ENCODE peak calls at places on chromosomes 12 and 14, in five cellular contexts. M, W, T, Y and S are unnamed samples.

GRCh38 chr14:103735439-103735814 is 19.8 kb downstream of the ZFYVE21 start:
- DNase-seq in W (no peak), Y (no peak), M (no peak), T (peak), S (no peak)

GRCh38 chr12:108418162-108418561 is 79.1 kb upstream of the CMKLR1 start:
- DNase-seq in W (no peak), Y (no peak), T (no peak), M (no peak), S (no peak)

GRCh38 chr14:59321184-59321952 is 132.9 kb downstream of the DAAM1 start:
- DNase-seq in Y (no peak), T (no peak), M (no peak), W (no peak), S (no peak)

GRCh38 chr12:98355322-98355721 is 160.1 kb upstream of the TMPO start:
- DNase-seq in T (no peak), M (no peak), Y (no peak), W (no peak), S (no peak)

GRCh38 chr12:98743362-98743953 is 98.4 kb downstream of the APAF1 start:
- DNase-seq in T (no peak), W (no peak), M (no peak), Y (no peak), S (no peak)

GRCh38 chr12:52334185-52334584 is 13.0 kb upstream of the KRT83 start:
- DNase-seq in M (no peak), T (no peak), W (no peak), Y (no peak), S (no peak)

GRCh38 chr12:62533755-62534107 is 67.1 kb downstream of the MON2 start:
- DNase-seq in Y (no peak), M (no peak), T (no peak), W (no peak), S (no peak)

GRCh38 chr12:127149226-127149964 is 1117.6 kb upstream of the TMEM132C start:
- DNase-seq in T (no peak), W (no peak), Y (no peak), M (no peak), S (no peak)

GRCh38 chr14:38536376-38537038 is 280.6 kb upstream of the CLEC14A start:
- DNase-seq in Y (no peak), T (no peak), W (no peak), M (no peak), S (no peak)

DNA sequence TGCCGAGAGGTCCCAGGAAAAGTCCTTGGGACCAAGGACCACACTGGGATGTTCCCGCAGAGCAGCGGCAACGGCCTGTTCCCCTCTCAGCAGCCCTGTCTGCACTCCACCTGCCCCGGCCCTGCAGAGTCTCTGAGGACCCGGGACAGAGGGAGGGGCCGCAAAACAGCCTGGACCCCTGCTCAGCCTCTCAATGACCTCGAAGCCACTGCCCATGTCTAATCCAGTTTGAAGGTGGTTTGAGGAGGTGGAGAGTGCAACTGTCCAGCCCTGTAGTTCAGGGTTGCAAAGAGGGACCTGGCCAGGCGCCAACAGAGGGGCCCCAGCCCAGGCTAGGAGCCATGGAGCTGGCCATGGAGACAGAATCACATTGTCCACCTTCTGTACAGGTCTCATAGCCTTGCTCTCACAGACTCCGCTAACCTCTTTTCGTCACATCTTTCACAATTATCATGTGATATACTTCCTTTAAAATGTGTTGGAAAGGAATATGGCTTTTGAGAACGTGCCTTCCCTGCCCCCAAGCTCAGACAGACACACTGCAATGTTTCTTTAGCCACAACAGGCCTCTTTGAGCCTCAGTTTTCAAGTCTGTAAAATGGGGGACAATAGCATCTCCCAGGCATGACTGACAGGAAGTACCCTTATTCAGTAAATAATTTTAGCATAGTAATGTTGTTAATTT is 49.3 kb downstream of the ACTN1 start:
- DNase-seq in W (no peak), Y (no peak), M (no peak), T (no peak), S (no peak)
- TF ChIP-seq CTCF in W (no peak), Y (no peak), M (no peak), T (no peak), S (no peak)

GRCh38 chr14:23566112-23566781 is 1.3 kb downstream of the AP1G2 start:
- DNase-seq in T (no peak), Y (no peak), M (no peak), W (no peak), S (no peak)

GRCh38 chr14:23567186-23568020 is at the start of gene AP1G2:
- DNase-seq in Y (peak), T (peak), W (peak), M (peak), S (peak)

GRCh38 chr14:23568021-23568599 is 519 bp upstream of the AP1G2 start:
- DNase-seq in W (no peak), M (no peak), Y (no peak), T (peak), S (no peak)

GRCh38 chr14:23565626-23566025 is 2.0 kb downstream of the AP1G2 start:
- DNase-seq in M (no peak), Y (no peak), T (no peak), W (no peak), S (no peak)

GRCh38 chr14:23566782-23567185 is 807 bp downstream of the AP1G2 start:
- DNase-seq in M (no peak), Y (no peak), T (no peak), W (no peak), S (no peak)
- TF ChIP-seq CTCF in M (no peak), Y (peak), T (no peak), W (no peak), S (no peak)

DNA sequence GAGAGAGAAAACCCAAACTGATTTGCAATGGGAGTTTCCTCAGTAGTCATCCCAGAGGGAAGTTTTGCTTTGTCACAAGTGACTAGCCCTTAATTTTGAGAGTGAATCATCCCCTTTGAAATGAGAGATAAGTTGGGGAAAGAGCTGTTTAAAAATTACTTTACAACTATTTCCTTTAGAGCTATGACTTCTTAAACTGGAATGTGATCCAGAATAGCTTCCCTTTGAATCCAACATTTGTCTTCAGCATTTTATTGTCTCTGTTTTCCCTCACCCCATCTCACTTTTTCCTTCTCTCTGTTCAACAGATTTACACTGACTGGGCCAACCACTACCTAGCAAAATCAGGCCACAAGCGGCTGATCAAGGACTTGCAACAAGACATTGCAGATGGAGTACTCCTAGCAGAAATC is 109.3 kb downstream of the NAV3 start:
- DNase-seq in T (no peak), Y (no peak), M (no peak), W (no peak), S (no peak)
- TF ChIP-seq CTCF in T (no peak), Y (no peak), M (no peak), W (no peak), S (no peak)

GRCh38 chr12:109797905-109798669 is 35.1 kb downstream of the TRPV4 start:
- DNase-seq in W (no peak), M (no peak), T (no peak), Y (no peak), S (no peak)
- TF ChIP-seq CTCF in W (peak), M (no peak), T (no peak), Y (peak), S (no peak)

DNA sequence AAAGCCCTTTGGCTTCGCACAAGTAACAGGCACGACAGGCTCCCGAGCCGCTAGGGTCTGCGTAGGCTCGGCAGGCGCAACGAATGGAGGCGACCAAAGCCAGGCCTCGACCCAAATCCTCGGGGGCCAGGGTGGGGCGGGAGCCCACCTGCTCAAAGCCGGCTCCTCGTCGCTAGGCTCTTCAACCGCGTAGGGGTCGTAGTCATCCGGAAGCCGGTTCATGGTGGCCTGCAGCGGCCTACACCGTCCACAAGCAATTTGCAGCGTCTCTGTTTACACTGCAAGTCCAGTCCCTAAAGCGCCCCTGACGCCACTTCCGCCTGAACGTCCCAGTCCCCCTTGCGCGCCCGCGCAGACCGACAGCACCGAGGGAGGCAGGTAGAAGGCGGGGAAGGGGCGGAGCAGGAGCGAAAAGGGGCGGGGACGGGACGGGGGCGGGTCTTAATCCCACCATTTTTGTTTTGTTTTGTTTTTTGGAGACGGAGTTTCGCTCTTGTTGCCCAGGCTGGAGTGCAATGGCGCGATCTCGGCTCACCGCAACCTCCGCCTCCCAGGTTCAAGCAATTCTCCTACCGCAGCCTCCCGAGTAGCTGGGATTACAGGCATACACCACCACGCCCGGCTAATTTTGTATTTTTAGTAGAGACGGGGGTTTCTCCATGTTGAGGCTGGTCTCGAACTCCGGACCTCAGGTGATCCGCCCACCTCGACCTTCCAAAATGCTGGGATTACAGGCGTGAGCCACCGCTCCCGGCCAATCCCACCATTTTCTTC is at the start of gene EAPP:
- DNase-seq in W (peak), M (no peak), T (peak), Y (peak), S (peak)
- TF ChIP-seq CTCF in W (no peak), M (no peak), T (peak), Y (peak), S (no peak)

GRCh38 chr14:51157012-51157411 is 62.1 kb upstream of the TRIM9 start:
- DNase-seq in M (no peak), T (no peak), W (no peak), Y (no peak), S (no peak)
- TF ChIP-seq CTCF in M (no peak), T (peak), W (peak), Y (peak), S (no peak)

DNA sequence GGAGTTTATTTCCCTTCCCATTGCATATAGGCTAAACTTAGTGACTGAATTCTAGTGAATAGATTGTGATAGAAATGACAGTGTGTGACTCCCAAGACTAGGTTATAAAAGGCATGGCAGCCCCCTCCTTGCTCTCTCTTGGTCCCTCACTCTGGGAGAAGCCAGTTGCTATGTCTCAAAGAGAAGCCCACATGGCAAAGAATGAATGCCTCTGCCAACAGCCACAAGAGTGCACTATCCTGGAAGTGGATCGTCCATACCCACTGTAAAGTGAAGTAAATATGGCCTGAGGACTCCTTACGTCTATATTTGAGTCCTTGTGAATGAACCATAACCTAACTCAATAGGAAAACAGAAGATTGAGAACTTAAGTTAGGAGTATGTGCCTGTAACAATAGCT is 35.4 kb upstream of the HMGA2 start:
- DNase-seq in Y (no peak), M (no peak), T (no peak), W (no peak), S (no peak)
- TF ChIP-seq CTCF in Y (no peak), M (no peak), T (no peak), W (no peak), S (no peak)

GRCh38 chr12:116194935-116195431 is 82.5 kb downstream of the MED13L start:
- DNase-seq in W (peak), M (no peak), T (no peak), Y (no peak), S (no peak)
- TF ChIP-seq CTCF in W (peak), M (no peak), T (no peak), Y (no peak), S (no peak)

DNA sequence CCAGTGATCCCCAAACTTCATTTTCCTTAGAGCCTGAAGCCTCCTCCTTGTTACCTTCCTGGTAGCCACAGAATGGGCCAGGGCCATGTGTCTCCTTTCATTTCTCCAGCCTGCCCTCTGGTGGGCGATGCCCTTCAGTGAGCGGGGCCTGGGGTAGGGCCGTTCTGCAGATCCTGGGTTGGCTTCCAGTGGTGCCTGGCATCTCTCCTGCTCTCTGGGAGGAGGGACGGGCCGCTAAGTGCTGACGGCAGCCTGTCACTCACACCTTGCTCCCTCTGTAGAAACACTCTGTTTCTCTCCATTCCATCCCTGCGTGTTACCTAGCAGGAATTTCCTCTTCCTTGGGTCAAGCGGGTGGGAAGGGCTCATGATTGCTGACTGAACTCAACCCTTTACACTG is 232.1 kb downstream of the CACNA1C start:
- DNase-seq in Y (peak), M (no peak), T (no peak), W (peak), S (peak)
- TF ChIP-seq CTCF in Y (peak), M (no peak), T (peak), W (peak), S (peak)